ENCODE peak calls at places on chromosomes 1 and 21, in six cellular contexts. M, C, Q, H, Y and D are unnamed samples.

GRCh38 chr1:230643887-230644286 is 1.6 kb downstream of the COG2 start:
- DNase-seq in M (no peak), Y (peak; percentile 24), Q (peak; percentile 30), H (peak; percentile 45), C (peak; percentile 67), D (no peak)

GRCh38 chr1:216682694-216683243 is 40.5 kb downstream of the ESRRG start:
- DNase-seq in C (no peak), H (no peak), Y (no peak), M (no peak), Q (no peak), D (no peak)

GRCh38 chr1:236204043-236204442 is 61.7 kb downstream of the GPR137B start:
- DNase-seq in H (no peak), M (peak; percentile 18), Q (peak; percentile 64), Y (no peak), C (no peak), D (no peak)

GRCh38 chr1:21308330-21308729 is 18.1 kb upstream of the ECE1 start:
- DNase-seq in Q (no peak), Y (no peak), C (no peak), H (no peak), M (no peak), D (no peak)

GRCh38 chr1:155873860-155874259 is 14.5 kb downstream of the SYT11 start:
- DNase-seq in Q (peak; percentile 44), C (no peak), M (peak; percentile 44), H (no peak), Y (peak; percentile 34), D (no peak)

GRCh38 chr1:114780344-114781226 is at the start of gene SIKE1:
- DNase-seq in H (peak; percentile 99), Y (peak; percentile 97), Q (peak; percentile 97), C (peak; percentile 90), M (peak; percentile 94), D (peak; percentile 95)

GRCh38 chr1:184457500-184457899 is 70.7 kb downstream of the C1orf21 start:
- DNase-seq in H (no peak), C (no peak), Q (peak; percentile 16), M (peak; percentile 77), Y (no peak), D (no peak)

GRCh38 chr1:56825436-56825835 is 6.2 kb upstream of the FYB2 start:
- DNase-seq in Y (no peak), C (no peak), M (no peak), Q (peak; percentile 37), H (no peak), D (no peak)

GRCh38 chr1:91527781-91528180 is 27.1 kb downstream of the CDC7 start:
- DNase-seq in H (no peak), Y (no peak), Q (peak; percentile 38), M (peak; percentile 39), C (no peak), D (no peak)

GRCh38 chr1:115089443-115090340 is at the start of gene TSPAN2:
- DNase-seq in Q (peak; percentile 77), M (peak; percentile 58), H (peak; percentile 8), C (no peak), Y (peak; percentile 70), D (no peak)

GRCh38 chr1:15911927-15912326 is 64.0 kb downstream of the ZBTB17 start:
- DNase-seq in M (no peak), Y (peak; percentile 13), Q (no peak), H (no peak), C (no peak), D (no peak)

GRCh38 chr1:38589036-38589435 is 270.5 kb downstream of the RRAGC start:
- DNase-seq in M (peak; percentile 11), Q (peak; percentile 6), Y (no peak), C (no peak), H (no peak), D (no peak)

GRCh38 chr1:248858096-248858890 is 592 bp downstream of the ZNF692 start:
- DNase-seq in M (peak; percentile 54), C (peak; percentile 83), Y (peak; percentile 84), Q (peak; percentile 90), H (peak; percentile 87), D (peak; percentile 60)

GRCh38 chr1:29455781-29456180 is 219.5 kb downstream of the PTPRU start:
- DNase-seq in M (no peak), Y (no peak), C (no peak), Q (no peak), H (no peak), D (no peak)

GRCh38 chr1:39617488-39618049 is 21.9 kb downstream of the HEYL start:
- DNase-seq in Y (no peak), H (no peak), M (no peak), C (no peak), Q (no peak), D (no peak)

GRCh38 chr1:160708118-160708517 is 3.5 kb downstream of the CD48 start:
- DNase-seq in Y (no peak), Q (no peak), H (no peak), C (peak; percentile 39), M (no peak), D (no peak)

GRCh38 chr1:151568626-151569088 is 28.5 kb downstream of the TUFT1 start:
- DNase-seq in C (no peak), Y (no peak), H (peak; percentile 33), M (no peak), Q (no peak), D (no peak)

GRCh38 chr21:42193131-42193671 is 25.7 kb upstream of the ABCG1 start:
- DNase-seq in Y (no peak), Q (no peak), M (no peak), C (no peak), H (no peak), D (peak; percentile 69)

GRCh38 chr1:31505884-31506497 is 70.3 kb upstream of the TINAGL1 start:
- DNase-seq in M (peak; percentile 68), Q (peak; percentile 86), C (peak; percentile 95), Y (no peak), H (no peak), D (peak; percentile 94)

GRCh38 chr21:14757533-14758327 is 211.6 kb upstream of the SAMSN1 start:
- DNase-seq in Q (no peak), Y (no peak), C (no peak), H (peak; percentile 62), M (no peak), D (no peak)

GRCh38 chr1:86155807-86156561 is 588 bp downstream of the COL24A1 start:
- DNase-seq in M (peak; percentile 75), Y (peak; percentile 54), Q (peak; percentile 63), H (no peak), C (no peak), D (no peak)

GRCh38 chr1:15180189-15180588 is 26.6 kb downstream of the TMEM51 start:
- DNase-seq in Q (no peak), H (no peak), M (no peak), Y (no peak), C (no peak), D (no peak)

GRCh38 chr1:31984419-31985347 is 29.0 kb upstream of the KHDRBS1 start:
- DNase-seq in C (peak; percentile 43), Y (no peak), H (no peak), Q (peak; percentile 78), M (peak; percentile 23), D (peak; percentile 62)

GRCh38 chr1:55127827-55128343 is 87.3 kb downstream of the USP24 start:
- DNase-seq in Y (no peak), C (no peak), H (no peak), Q (peak; percentile 31), M (peak; percentile 49), D (no peak)

GRCh38 chr21:27721675-27722074 is 754.8 kb upstream of the ADAMTS5 start:
- DNase-seq in C (no peak), H (no peak), Q (no peak), Y (peak; percentile 30), M (no peak), D (no peak)

GRCh38 chr1:110489973-110490542 is 28.9 kb downstream of the KCNA10 start:
- DNase-seq in H (no peak), Q (no peak), M (no peak), Y (no peak), C (no peak), D (no peak)

GRCh38 chr1:11285883-11286734 is 13.1 kb downstream of the UBIAD1 start:
- DNase-seq in Y (no peak), Q (peak; percentile 26), H (no peak), M (peak; percentile 65), C (no peak), D (no peak)

DNA sequence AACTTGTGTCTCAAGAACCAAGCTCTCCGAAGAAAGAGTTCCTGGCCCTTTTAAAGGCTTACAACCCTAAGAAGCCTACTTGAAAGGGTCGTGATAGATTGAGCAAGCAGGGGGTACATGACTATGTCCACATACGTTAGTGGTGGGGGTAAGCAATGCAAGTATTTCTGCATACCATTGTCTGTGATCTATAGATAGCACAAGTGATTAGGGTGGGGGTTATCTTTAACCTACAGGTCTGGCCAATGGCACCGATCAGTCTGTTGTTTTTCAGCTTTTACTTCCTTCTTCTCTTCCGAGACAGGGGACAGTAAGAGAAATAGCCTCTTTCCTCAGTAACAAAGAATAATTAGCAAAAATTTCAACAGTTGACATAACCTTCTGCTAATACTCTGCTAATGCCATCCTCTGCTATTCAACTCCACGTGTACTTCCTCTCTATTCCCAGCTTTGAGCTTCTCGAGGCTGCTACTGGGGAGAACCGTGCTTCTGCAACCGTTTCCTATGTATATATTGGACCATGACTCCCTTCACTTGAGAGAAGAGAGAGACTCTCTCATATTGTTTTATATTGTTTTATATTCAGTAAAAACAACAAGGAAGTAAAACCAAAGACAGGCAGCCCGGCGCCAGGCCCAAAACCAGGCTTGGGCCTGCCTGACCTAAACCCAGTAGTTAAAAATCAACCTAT is 727.7 kb upstream of the NCAM2 start:
- DNase-seq in H (peak; percentile 29), Q (no peak), C (no peak), Y (no peak), M (no peak), D (no peak)
- H3K9me3 ChIP-seq in H (no peaks in the 10 kb centered on the region), Q (no peaks in the 10 kb centered on the region), C (no peaks in the 10 kb centered on the region), Y (no peaks in the 10 kb centered on the region), M (no peaks in the 10 kb centered on the region), D (no peaks in the 10 kb centered on the region)

GRCh38 chr1:201026234-201026633 is 2.7 kb upstream of the KIF21B start:
- DNase-seq in M (no peak), H (peak; percentile 41), C (no peak), Y (no peak), Q (no peak), D (no peak)
- H3K4me1 ChIP-seq in M (no peaks in the 10 kb centered on the region), H (peaks cover 50% of the 10 kb centered on the region), C (peaks cover 42% of the 10 kb centered on the region), Y (no peaks in the 10 kb centered on the region), Q (peaks cover 5% of the 10 kb centered on the region), D (peaks cover 25% of the 10 kb centered on the region)

DNA sequence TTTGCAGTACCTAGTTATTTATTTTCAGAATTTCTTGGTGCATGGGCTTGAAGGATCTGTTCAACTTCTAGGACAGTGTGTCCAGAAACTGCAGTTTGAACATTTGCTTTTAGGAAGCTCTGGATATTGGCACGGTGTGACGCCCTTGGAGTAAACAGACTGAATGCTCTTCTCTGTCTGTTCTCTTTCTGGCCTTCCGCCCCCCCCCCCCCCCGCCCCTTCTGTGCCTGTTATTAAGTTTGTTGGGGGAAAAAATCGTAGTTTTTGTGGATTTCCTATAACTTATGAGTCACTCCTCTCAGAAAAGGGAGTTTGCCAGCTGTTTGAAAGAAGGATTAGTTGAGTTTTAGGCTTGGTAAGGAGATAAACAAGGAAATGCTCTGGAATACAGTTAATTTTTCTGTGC is 1.2 kb downstream of the KCTD3 start:
- DNase-seq in Y (peak; percentile 42), Q (peak; percentile 75), H (peak; percentile 68), C (peak; percentile 36), M (peak; percentile 85), D (no peak)
- H2AFZ ChIP-seq in Y (peak overlapping the region; percentile 72), Q (peak overlapping the region; percentile 97), H (peak overlapping the region; percentile 90), C (peak overlapping the region; percentile 61), M (peak overlapping the region; percentile 35), D (peak overlapping the region; percentile 92)

DNA sequence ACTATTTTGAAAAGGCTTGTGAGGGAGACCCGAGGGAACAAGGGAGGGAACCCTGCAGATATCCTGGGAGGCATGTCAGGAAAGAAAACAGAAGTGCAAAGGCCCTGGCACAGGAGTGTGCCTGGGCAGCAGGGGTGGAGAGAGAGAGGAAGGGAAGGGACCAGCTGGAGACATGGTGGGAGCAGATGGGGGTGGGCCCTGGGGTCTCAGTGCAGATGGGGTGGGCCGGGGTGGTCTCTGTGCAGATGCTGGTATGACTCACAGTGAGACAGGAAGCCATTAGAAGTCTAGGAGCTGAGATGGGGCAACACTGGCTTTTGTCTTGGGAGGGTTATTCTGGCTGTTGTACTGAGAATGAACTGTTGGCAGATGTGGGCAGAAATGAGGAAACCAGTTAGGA is 363.6 kb upstream of the C1orf174 start:
- DNase-seq in Y (no peak), Q (no peak), M (no peak), C (no peak), H (no peak), D (peak; percentile 6)
- H3K9me3 ChIP-seq in Y (no peaks in the 10 kb centered on the region), Q (no peaks in the 10 kb centered on the region), M (no peaks in the 10 kb centered on the region), C (no peaks in the 10 kb centered on the region), H (no peaks in the 10 kb centered on the region), D (peaks cover 10% of the 10 kb centered on the region)